ENCODE peak calls at places on chromosomes 11 and 22, in six cellular contexts. D is upper lobe of right lung; N is coronary artery; O is CD8-positive, alpha-beta T cell; V is thoracic aorta; G is ovary. E is an unnamed sample.

GRCh38 chr11:5689551-5689983 is at the start of gene TRIM22:
- DNase-seq in D (peak), N (no peak), O (peak), V (no peak), G (peak), E (peak)

GRCh38 chr11:78812513-78813293 is 238.0 kb upstream of the NARS2 start:
- DNase-seq in D (no peak), N (no peak), O (no peak), V (no peak), G (no peak), E (no peak)

GRCh38 chr11:120063686-120064340 is 74.1 kb downstream of the TRIM29 start:
- DNase-seq in D (no peak), N (peak), O (no peak), V (no peak), G (no peak), E (no peak)

GRCh38 chr11:72238040-72238450 is 5.9 kb downstream of the PHOX2A start:
- DNase-seq in D (peak), N (no peak), O (peak), V (no peak), G (peak), E (no peak)

GRCh38 chr11:126415128-126415527 is 59.6 kb downstream of the ST3GAL4 start:
- DNase-seq in D (no peak), N (peak), O (no peak), V (peak), G (peak), E (peak)

GRCh38 chr11:117861151-117862018 is 15.1 kb downstream of the FXYD6 start:
- DNase-seq in D (no peak), N (peak), O (no peak), V (no peak), G (no peak), E (peak)

GRCh38 chr11:131864205-131864604 is 493.8 kb downstream of the NTM start:
- DNase-seq in D (no peak), N (no peak), O (no peak), V (no peak), G (no peak), E (no peak)

GRCh38 chr11:57562596-57562995 is 4.9 kb downstream of the UBE2L6 start:
- DNase-seq in D (no peak), N (no peak), O (no peak), V (no peak), G (no peak), E (no peak)

GRCh38 chr11:119166368-119167076 is 2.0 kb upstream of the NLRX1 start:
- DNase-seq in D (no peak), N (no peak), O (no peak), V (no peak), G (no peak), E (no peak)

GRCh38 chr22:20523118-20523983 is 15.9 kb downstream of the MED15 start:
- DNase-seq in D (no peak), N (no peak), O (no peak), V (no peak), G (no peak), E (no peak)

GRCh38 chr11:11268706-11269105 is 84.3 kb downstream of the CSNK2A3 start:
- DNase-seq in D (no peak), N (no peak), O (no peak), V (no peak), G (no peak), E (no peak)

GRCh38 chr22:36419177-36419911 is 31.6 kb upstream of the MYH9 start:
- DNase-seq in D (no peak), N (no peak), O (no peak), V (no peak), G (peak), E (peak)

GRCh38 chr11:32809313-32809712 is 14.9 kb upstream of the CCDC73 start:
- DNase-seq in D (peak), N (no peak), O (peak), V (no peak), G (peak), E (peak)

GRCh38 chr11:45320366-45320765 is 34.2 kb upstream of the SYT13 start:
- DNase-seq in D (no peak), N (peak), O (no peak), V (no peak), G (no peak), E (no peak)

GRCh38 chr11:18650859-18651557 is 16.9 kb upstream of the SPTY2D1 start:
- DNase-seq in D (no peak), N (no peak), O (no peak), V (no peak), G (no peak), E (no peak)

GRCh38 chr22:39184586-39185577 is 32.4 kb upstream of the CBX7 start:
- DNase-seq in D (peak), N (peak), O (no peak), V (no peak), G (no peak), E (no peak)

GRCh38 chr11:119964136-119965025 is 173.5 kb downstream of the TRIM29 start:
- DNase-seq in D (no peak), N (no peak), O (no peak), V (no peak), G (no peak), E (no peak)

GRCh38 chr22:23537421-23537820 is 42.7 kb downstream of the IGLL1 start:
- DNase-seq in D (peak), N (no peak), O (no peak), V (no peak), G (peak), E (no peak)

GRCh38 chr11:37630866-37631265 is 1032.8 kb upstream of the RAG2 start:
- DNase-seq in D (no peak), N (no peak), O (no peak), V (no peak), G (no peak), E (no peak)

GRCh38 chr11:86593833-86594232 is 78.6 kb downstream of the ME3 start:
- DNase-seq in D (no peak), N (no peak), O (no peak), V (no peak), G (no peak), E (no peak)

GRCh38 chr11:60942207-60942606 is 9.8 kb downstream of the SLC15A3 start:
- DNase-seq in D (no peak), N (no peak), O (no peak), V (no peak), G (no peak), E (no peak)

GRCh38 chr11:33651555-33651954 is 49.1 kb downstream of the C11orf91 start:
- DNase-seq in D (no peak), N (no peak), O (no peak), V (no peak), G (no peak), E (no peak)

GRCh38 chr11:70663815-70664214 is 265.5 kb downstream of the CTTN start:
- DNase-seq in D (no peak), N (no peak), O (no peak), V (no peak), G (no peak), E (no peak)

GRCh38 chr11:79543101-79543500 is 102.3 kb upstream of the TENM4 start:
- DNase-seq in D (no peak), N (no peak), O (no peak), V (no peak), G (no peak), E (no peak)

GRCh38 chr22:35418088-35418487 is 18.1 kb downstream of the MCM5 start:
- DNase-seq in D (no peak), N (no peak), O (no peak), V (no peak), G (no peak), E (no peak)

GRCh38 chr11:43954241-43954640 is 11.8 kb downstream of the C11orf96 start:
- DNase-seq in D (no peak), N (no peak), O (no peak), V (no peak), G (no peak), E (no peak)

GRCh38 chr11:96342971-96343711 is at the start of gene MAML2:
- DNase-seq in D (peak), N (peak), O (peak), V (peak), G (peak), E (peak)

GRCh38 chr11:30107899-30108298 is 91.1 kb upstream of the KCNA4 start:
- DNase-seq in D (no peak), N (no peak), O (no peak), V (no peak), G (no peak), E (no peak)

GRCh38 chr11:72229925-72230763 is 5.6 kb downstream of the INPPL1 start:
- DNase-seq in D (peak), N (peak), O (no peak), V (no peak), G (no peak), E (no peak)

GRCh38 chr22:39431821-39432251 is 25.0 kb upstream of the MGAT3 start:
- DNase-seq in D (no peak), N (no peak), O (no peak), V (peak), G (no peak), E (peak)

GRCh38 chr22:44660051-44660830 is 41.8 kb upstream of the PRR5 start:
- DNase-seq in D (no peak), N (no peak), O (no peak), V (no peak), G (no peak), E (no peak)

GRCh38 chr22:41407433-41407832 is 25.7 kb downstream of the TEF start:
- DNase-seq in D (no peak), N (no peak), O (no peak), V (no peak), G (no peak), E (no peak)
- H3K27ac ChIP-seq in D (no peak), N (peak), O (no peak), V (no peak), G (no peak), E (no peak)

DNA sequence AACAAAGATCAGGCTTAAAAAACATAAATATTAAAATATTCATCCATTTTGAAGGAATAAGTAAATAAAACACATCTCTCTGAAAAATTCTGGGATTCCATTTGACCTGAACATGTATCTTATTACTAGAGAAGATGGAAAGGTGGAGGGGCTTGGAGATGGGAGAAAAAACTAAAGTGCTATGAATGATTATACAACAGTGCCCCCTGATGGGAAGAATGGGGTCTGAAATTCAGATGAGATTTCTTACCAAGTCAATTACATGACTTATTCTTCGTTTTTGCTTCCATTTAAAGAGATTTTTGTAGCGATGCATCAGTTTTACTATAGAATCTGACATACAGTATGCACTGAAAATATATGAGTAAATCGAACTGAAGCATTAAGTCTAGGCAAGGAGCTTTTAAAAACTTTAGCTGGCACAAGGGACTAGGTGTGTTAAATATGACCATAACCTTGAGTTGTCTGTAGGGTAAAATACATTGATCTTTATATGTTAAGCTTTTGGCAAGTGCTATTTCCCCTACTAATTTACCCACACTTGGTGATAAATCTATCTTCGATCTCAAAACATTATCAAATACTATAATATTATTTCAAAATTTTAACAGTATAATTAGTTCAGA is 718.8 kb downstream of the CNTN5 start:
- DNase-seq in D (no peak), N (no peak), O (no peak), V (no peak), G (no peak), E (no peak)
- TF ChIP-seq CTCF in D (peak), N (no peak), O (no peak), V (peak), G (no peak), E (peak)

GRCh38 chr11:62687508-62688396 is 1.6 kb downstream of the LRRN4CL start:
- DNase-seq in D (no peak), N (no peak), O (no peak), V (no peak), G (no peak), E (peak)

GRCh38 chr11:62688481-62688880 is 849 bp downstream of the LRRN4CL start:
- DNase-seq in D (no peak), N (no peak), O (no peak), V (no peak), G (no peak), E (no peak)

GRCh38 chr11:62694455-62695167 is 5.3 kb upstream of the LRRN4CL start:
- DNase-seq in D (peak), N (peak), O (peak), V (peak), G (peak), E (peak)

GRCh38 chr11:62689421-62690183 is at the start of gene LRRN4CL:
- DNase-seq in D (no peak), N (peak), O (no peak), V (no peak), G (peak), E (peak)
- H3K27ac ChIP-seq in D (peak), N (peak), O (no peak), V (no peak), G (peak), E (peak)

GRCh38 chr22:46762238-46763050 is at the start of gene TBC1D22A:
- DNase-seq in D (peak), N (peak), O (peak), V (peak), G (peak), E (peak)
- TF ChIP-seq CTCF in D (peak), N (no peak), O (no peak), V (peak), G (no peak), E (peak)